ENCODE peak calls at places on chromosomes 3 and 15, in five cellular contexts. V is body of pancreas; C is cardiac muscle cell; A is breast epithelium; L is CD8-positive, alpha-beta memory T cell. D is an unnamed sample. For H3K9me3, the result is how much of the 10 kb centered on the place peaks cover.

GRCh38 chr3:111810909-111811308 is 48.2 kb upstream of the PHLDB2 start:
- DNase-seq in V (no peak), C (no peak), A (no peak), L (no peak), D (no peak)

GRCh38 chr3:126102011-126102410 is 18.1 kb upstream of the SLC41A3 start:
- DNase-seq in V (no peak), C (no peak), A (peak), L (no peak), D (no peak)

GRCh38 chr15:76345880-76346665 is 9.5 kb downstream of the ISL2 start:
- DNase-seq in V (peak), C (peak), A (no peak), L (peak), D (no peak)

GRCh38 chr15:64247906-64248541 is 85.2 kb upstream of the PPIB start:
- DNase-seq in V (peak), C (no peak), A (no peak), L (peak), D (no peak)

GRCh38 chr3:72340476-72341379 is 507.5 kb downstream of the SHQ1 start:
- DNase-seq in V (peak), C (no peak), A (no peak), L (no peak), D (no peak)

GRCh38 chr15:90735929-90736328 is 18.8 kb downstream of the BLM start:
- DNase-seq in V (no peak), C (no peak), A (no peak), L (no peak), D (no peak)

GRCh38 chr15:35740761-35741160 is 194.8 kb upstream of the DPH6 start:
- DNase-seq in V (no peak), C (no peak), A (no peak), L (no peak), D (no peak)

GRCh38 chr15:74453925-74454763 is 6.8 kb downstream of the UBL7 start:
- DNase-seq in V (no peak), C (no peak), A (no peak), L (no peak), D (no peak)

GRCh38 chr3:159077860-159078259 is 276.0 kb downstream of the MFSD1 start:
- DNase-seq in V (no peak), C (no peak), A (no peak), L (no peak), D (no peak)

GRCh38 chr3:171297228-171297627 is 163.0 kb downstream of the TNIK start:
- DNase-seq in V (no peak), C (no peak), A (no peak), L (no peak), D (no peak)

GRCh38 chr3:69830147-69830546 is 90.9 kb downstream of the MITF start:
- DNase-seq in V (no peak), C (no peak), A (no peak), L (no peak), D (no peak)

GRCh38 chr15:23877502-23878412 is 190.7 kb upstream of the NDN start:
- DNase-seq in V (peak), C (peak), A (no peak), L (no peak), D (no peak)

GRCh38 chr3:106176734-106177133 is 307.9 kb upstream of the CBLB start:
- DNase-seq in V (no peak), C (no peak), A (no peak), L (peak), D (no peak)

GRCh38 chr3:49912787-49913375 is 9.2 kb upstream of the MST1R start:
- DNase-seq in V (no peak), C (peak), A (no peak), L (no peak), D (no peak)

GRCh38 chr15:72398189-72398588 is at the start of gene TMEM202:
- DNase-seq in V (no peak), C (no peak), A (no peak), L (no peak), D (no peak)

GRCh38 chr3:80000022-80000421 is 232.2 kb upstream of the ROBO1 start:
- DNase-seq in V (no peak), C (no peak), A (no peak), L (no peak), D (no peak)

GRCh38 chr15:101483476-101483875 is 6.0 kb downstream of the PCSK6 start:
- DNase-seq in V (no peak), C (no peak), A (no peak), L (no peak), D (no peak)

GRCh38 chr15:69156726-69157381 is 3.6 kb upstream of the GLCE start:
- DNase-seq in V (no peak), C (peak), A (no peak), L (no peak), D (no peak)

GRCh38 chr15:72169921-72170611 is 27.5 kb downstream of the GRAMD2A start:
- DNase-seq in V (no peak), C (no peak), A (no peak), L (no peak), D (no peak)

GRCh38 chr3:122864498-122864897 is 69.6 kb downstream of the SLC49A4 start:
- DNase-seq in V (no peak), C (no peak), A (no peak), L (no peak), D (no peak)

GRCh38 chr15:76904461-76905012 is 603 bp downstream of the SCAPER start:
- DNase-seq in V (peak), C (peak), A (no peak), L (peak), D (peak)

GRCh38 chr3:23807161-23808015 is 1.6 kb downstream of the UBE2E1 start:
- DNase-seq in V (no peak), C (peak), A (no peak), L (no peak), D (no peak)

GRCh38 chr3:152204218-152204617 is 64.5 kb upstream of the MBNL1 start:
- DNase-seq in V (no peak), C (no peak), A (no peak), L (no peak), D (no peak)

GRCh38 chr3:12507871-12508281 is 23.6 kb downstream of the TSEN2 start:
- DNase-seq in V (no peak), C (no peak), A (no peak), L (no peak), D (no peak)

GRCh38 chr3:179265875-179266274 is 15.0 kb upstream of the KCNMB3 start:
- DNase-seq in V (no peak), C (no peak), A (no peak), L (no peak), D (no peak)

GRCh38 chr15:78714890-78715289 is 73.9 kb upstream of the CHRNB4 start:
- DNase-seq in V (no peak), C (no peak), A (no peak), L (no peak), D (no peak)

GRCh38 chr3:13019243-13019701 is 54.0 kb downstream of the IQSEC1 start:
- DNase-seq in V (no peak), C (peak), A (peak), L (no peak), D (no peak)

GRCh38 chr15:65476942-65477341 is 40.5 kb downstream of the DPP8 start:
- DNase-seq in V (peak), C (no peak), A (no peak), L (no peak), D (no peak)

GRCh38 chr3:72488736-72489030 is 359.6 kb downstream of the SHQ1 start:
- DNase-seq in V (peak), C (no peak), A (no peak), L (no peak), D (no peak)

DNA sequence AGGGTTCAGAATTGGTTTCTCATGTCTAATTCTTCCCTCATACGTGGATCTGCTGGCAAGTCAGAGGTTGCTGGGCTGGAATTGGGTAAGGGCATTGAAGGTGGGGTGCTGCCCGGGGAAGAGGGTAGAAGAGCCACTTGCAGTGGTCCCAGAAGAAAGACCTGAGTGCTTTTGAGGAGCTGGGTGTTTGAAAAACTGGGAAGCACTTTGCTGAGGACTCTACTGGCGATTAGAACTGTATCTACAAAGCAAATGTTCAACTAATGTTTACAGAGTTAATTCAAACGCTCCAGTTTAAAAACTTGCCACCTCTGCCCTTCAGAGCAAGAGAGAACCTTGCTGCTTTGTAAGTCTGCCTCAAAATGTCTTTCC is 21.9 kb downstream of the TRIM71 start:
- DNase-seq in V (no peak), C (no peak), A (no peak), L (no peak), D (no peak)
- H3K4me3 ChIP-seq in V (no peak), C (no peak), A (no peak), L (no peak), D (no peak)

GRCh38 chr15:66657062-66658020 is 44.7 kb upstream of the SMAD6 start:
- DNase-seq in V (no peak), C (no peak), A (no peak), L (no peak), D (no peak)
- H3K27ac ChIP-seq in V (no peak), C (peak), A (no peak), L (no peak), D (no peak)

GRCh38 chr15:56996093-56996492 is 77.6 kb downstream of the TCF12 start:
- DNase-seq in V (no peak), C (no peak), A (no peak), L (no peak), D (no peak)
- H3K9me3 ChIP-seq in V (under half), C (under half), A (under half), L (under half), D (under half)

DNA sequence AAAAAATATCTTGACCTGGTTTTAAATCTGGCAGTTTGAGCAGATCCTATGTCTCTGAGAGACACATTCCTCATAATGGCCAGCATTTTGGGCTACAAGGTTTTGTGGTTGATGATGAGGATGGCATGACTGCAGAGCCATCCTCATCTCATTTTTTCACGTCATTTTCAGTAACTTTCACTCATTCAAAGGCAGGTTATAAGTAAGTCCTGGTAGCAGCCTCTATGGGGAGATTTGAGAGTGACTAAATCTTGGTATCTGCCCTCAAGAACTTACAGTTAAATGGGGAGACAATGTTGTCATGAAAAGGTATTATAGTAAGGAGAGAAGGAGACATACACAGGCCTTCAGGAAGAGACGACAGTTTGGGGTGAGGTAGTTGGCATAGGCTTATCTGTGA is 14.5 kb downstream of the TIGIT start:
- DNase-seq in V (no peak), C (no peak), A (no peak), L (no peak), D (no peak)
- H3K4me3 ChIP-seq in V (no peak), C (no peak), A (no peak), L (peak), D (no peak)

DNA sequence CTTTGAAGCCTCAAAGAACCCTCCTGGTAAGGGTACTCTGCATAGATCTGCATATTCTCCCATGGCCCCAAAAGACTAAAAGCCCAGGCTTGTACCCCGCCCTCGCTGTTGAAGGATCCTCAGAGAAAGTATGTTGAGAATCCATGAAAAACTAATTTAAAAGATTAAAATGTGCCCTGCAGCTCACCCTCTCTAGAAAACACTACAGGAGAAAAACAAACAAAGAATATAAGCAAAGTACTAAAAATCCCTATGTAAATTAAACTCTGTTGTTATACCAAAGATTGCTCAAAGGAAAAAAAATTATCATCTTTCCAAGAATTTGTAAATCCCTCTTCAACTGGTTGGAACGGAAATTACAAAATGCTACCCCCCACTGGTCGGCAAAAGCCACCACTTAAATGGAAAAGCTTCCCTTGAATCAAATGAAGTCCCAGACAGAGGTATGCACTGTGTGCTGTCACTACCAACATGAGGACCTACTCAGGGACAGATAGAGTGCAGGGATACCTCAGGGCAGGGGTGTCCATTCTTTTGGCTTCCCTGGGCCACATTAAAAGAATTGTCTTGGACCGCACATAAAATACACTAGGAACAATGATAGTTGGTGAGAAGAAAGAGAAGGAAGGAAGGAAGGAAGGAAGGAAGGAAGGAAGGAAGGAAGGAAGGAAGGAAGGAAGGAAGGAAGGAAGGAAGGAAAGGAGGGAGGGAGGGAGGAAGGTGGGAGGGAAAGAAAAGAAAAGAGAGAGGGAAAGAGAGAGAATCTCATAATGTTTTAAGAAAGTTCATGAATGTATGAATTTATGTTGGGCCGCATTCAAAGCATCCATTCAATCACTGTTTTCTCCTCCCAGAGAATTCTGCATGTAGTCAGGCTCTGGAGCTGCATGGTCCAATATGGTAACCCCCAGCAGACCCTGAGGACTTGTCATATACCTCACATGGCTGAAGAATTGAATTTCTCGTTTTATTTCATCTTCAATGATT is 88.1 kb downstream of the MAGI1 start:
- DNase-seq in V (no peak), C (no peak), A (no peak), L (no peak), D (no peak)
- H3K27ac ChIP-seq in V (peak), C (peak), A (peak), L (no peak), D (no peak)

GRCh38 chr3:42520336-42520735 is 17.9 kb downstream of the VIPR1 start:
- DNase-seq in V (no peak), C (no peak), A (no peak), L (no peak), D (no peak)

GRCh38 chr3:42517143-42517542 is 14.7 kb downstream of the VIPR1 start:
- DNase-seq in V (no peak), C (no peak), A (no peak), L (no peak), D (no peak)

GRCh38 chr3:42518800-42519567 is 16.5 kb downstream of the VIPR1 start:
- DNase-seq in V (no peak), C (peak), A (no peak), L (peak), D (no peak)

GRCh38 chr3:42519568-42519962 is 17.1 kb downstream of the VIPR1 start:
- DNase-seq in V (no peak), C (no peak), A (no peak), L (no peak), D (no peak)

DNA sequence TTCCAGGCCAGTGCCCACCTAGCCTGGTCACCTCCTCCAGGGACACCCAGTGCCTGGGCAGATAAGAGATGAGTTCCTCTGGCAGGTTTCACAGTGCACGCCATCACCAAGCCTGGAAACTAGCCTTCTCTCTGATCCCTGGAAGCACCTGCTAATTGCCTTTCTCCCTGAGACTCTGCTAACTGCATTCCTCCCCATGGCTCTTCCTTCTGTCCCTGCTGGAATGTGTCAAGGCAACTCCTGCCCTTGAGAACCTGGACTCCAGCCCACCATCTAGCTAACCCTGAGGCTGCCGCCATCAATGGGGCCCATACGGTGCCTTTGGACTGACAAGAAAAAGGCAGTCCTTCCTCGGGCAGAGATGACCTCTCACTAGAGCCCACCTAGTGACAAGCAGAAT is 18.5 kb downstream of the VIPR1 start:
- DNase-seq in V (no peak), C (no peak), A (no peak), L (no peak), D (no peak)
- H3K9me3 ChIP-seq in V (under half), C (under half), A (under half), L (under half), D (under half)